ENCODE peak calls at places on chromosomes 12 and 14, in five cellular contexts. N is H1, J is HepG2, I is HCT116, G is GM12878. T is an unnamed sample.

GRCh38 chr12:57087689-57088441 is 1.0 kb upstream of the NAB2 start:
- DNase-seq in I (peak; percentile 85), G (peak; percentile 79), N (no peak), J (peak; percentile 60), T (no peak)

GRCh38 chr14:91744068-91744480 is 12.2 kb upstream of the CATSPERB start:
- DNase-seq in N (no peak), J (no peak), G (no peak), I (peak; percentile 6), T (no peak)

GRCh38 chr14:68404652-68405183 is 388.1 kb downstream of the ZFP36L1 start:
- DNase-seq in N (no peak), G (no peak), I (no peak), J (no peak), T (no peak)

GRCh38 chr14:23323838-23324454 is 2.7 kb downstream of the PABPN1 start:
- DNase-seq in G (no peak), I (no peak), J (no peak), N (no peak), T (no peak)

GRCh38 chr12:58584885-58585284 is 335.4 kb downstream of the LRIG3 start:
- DNase-seq in G (no peak), I (no peak), N (no peak), J (no peak), T (no peak)

GRCh38 chr12:34402228-34402898 is 380.1 kb downstream of the ALG10 start:
- DNase-seq in N (no peak), I (no peak), J (no peak), G (no peak), T (no peak)

GRCh38 chr12:50913224-50913623 is 39.1 kb upstream of the HIGD1C start:
- DNase-seq in I (no peak), G (no peak), J (no peak), N (no peak), T (no peak)

GRCh38 chr14:99809864-99810854 is 16.9 kb downstream of the EML1 start:
- DNase-seq in G (no peak), I (no peak), J (peak; percentile 9), N (no peak), T (no peak)

GRCh38 chr14:93538411-93538810 is 107.7 kb downstream of the UNC79 start:
- DNase-seq in G (no peak), J (no peak), I (peak; percentile 38), N (peak; percentile 15), T (peak; percentile 6)

GRCh38 chr12:113030875-113031525 is 25.5 kb upstream of the DTX1 start:
- DNase-seq in G (no peak), J (peak; percentile 45), N (peak; percentile 34), I (peak; percentile 82), T (peak; percentile 73)

GRCh38 chr14:103607039-103607668 is 21.9 kb upstream of the KLC1 start:
- DNase-seq in J (no peak), G (peak; percentile 62), N (no peak), I (no peak), T (no peak)

GRCh38 chr12:84077692-84078091 is 834.9 kb downstream of the SLC6A15 start:
- DNase-seq in J (no peak), I (no peak), N (no peak), G (no peak), T (no peak)

GRCh38 chr12:38465020-38465419 is 148.4 kb downstream of the ALG10B start:
- DNase-seq in I (no peak), N (no peak), G (no peak), J (no peak), T (no peak)

GRCh38 chr12:104494137-104494815 is 37.5 kb downstream of the CHST11 start:
- DNase-seq in N (no peak), J (no peak), G (peak; percentile 57), I (no peak), T (no peak)

GRCh38 chr12:94372379-94372930 is 87.2 kb downstream of the CEP83 start:
- DNase-seq in J (no peak), G (peak; percentile 24), I (no peak), N (no peak), T (no peak)

GRCh38 chr12:132343294-132343972 is 14.0 kb upstream of the GALNT9 start:
- DNase-seq in N (no peak), I (no peak), G (no peak), J (no peak), T (no peak)

GRCh38 chr14:54440037-54440436 is 1.1 kb downstream of the CNIH1 start:
- DNase-seq in J (no peak), I (no peak), G (no peak), N (no peak), T (no peak)

GRCh38 chr14:89425931-89426330 is 8.9 kb upstream of the FOXN3 start:
- DNase-seq in I (peak; percentile 48), N (no peak), J (peak; percentile 41), G (peak; percentile 85), T (no peak)

GRCh38 chr14:65531148-65531547 is 118.6 kb downstream of the FUT8 start:
- DNase-seq in I (no peak), J (no peak), N (no peak), G (no peak), T (no peak)

GRCh38 chr14:92430686-92431085 is 82.9 kb upstream of the RIN3 start:
- DNase-seq in N (no peak), I (no peak), J (no peak), G (no peak), T (no peak)

GRCh38 chr14:28704153-28704552 is 62.4 kb upstream of the FOXG1 start:
- DNase-seq in N (no peak), I (no peak), J (no peak), G (no peak), T (no peak)

GRCh38 chr12:99984271-99985128 is at the start of gene ANKS1B:
- DNase-seq in G (no peak), I (no peak), J (no peak), N (peak; percentile 25), T (peak; percentile 25)

GRCh38 chr14:93369393-93370266 is 22.6 kb downstream of the COX8C start:
- DNase-seq in J (no peak), G (peak; percentile 85), I (no peak), N (no peak), T (no peak)

GRCh38 chr12:109932878-109933503 is 32.9 kb downstream of the TCHP start:
- DNase-seq in G (no peak), I (no peak), N (no peak), J (no peak), T (no peak)

GRCh38 chr12:84822541-84822940 is 90.1 kb downstream of the SLC6A15 start:
- DNase-seq in G (no peak), N (no peak), I (no peak), J (no peak), T (no peak)

GRCh38 chr12:3962661-3963483 is 89.7 kb upstream of the PARP11 start:
- DNase-seq in I (no peak), G (no peak), N (no peak), J (no peak), T (no peak)

GRCh38 chr14:95519699-95520098 is 3.2 kb upstream of the SYNE3 start:
- DNase-seq in N (no peak), I (peak; percentile 56), J (no peak), G (no peak), T (no peak)

GRCh38 chr12:117352883-117353282 is 8.5 kb downstream of the NOS1 start:
- DNase-seq in J (no peak), N (no peak), I (no peak), G (no peak), T (no peak)

GRCh38 chr12:57897296-57897974 is 43.9 kb upstream of the ATP23 start:
- DNase-seq in G (no peak), J (no peak), N (no peak), I (no peak), T (no peak)

GRCh38 chr14:93772263-93772662 is 16.0 kb downstream of the PRIMA1 start:
- DNase-seq in I (no peak), G (no peak), J (no peak), N (no peak), T (no peak)

GRCh38 chr12:121214855-121215745 is 5.2 kb downstream of the P2RX4 start:
- DNase-seq in G (no peak), J (peak; percentile 38), I (peak; percentile 75), N (no peak), T (no peak)

GRCh38 chr14:72644038-72644437 is 249.9 kb downstream of the DPF3 start:
- DNase-seq in I (no peak), N (no peak), J (no peak), G (no peak), T (no peak)

GRCh38 chr14:77478796-77479195 is 19.8 kb downstream of the ISM2 start:
- DNase-seq in N (no peak), I (no peak), J (no peak), G (peak; percentile 30), T (no peak)

GRCh38 chr12:58896278-58896677 is 24.0 kb downstream of the LRIG3 start:
- DNase-seq in N (no peak), J (no peak), G (no peak), I (no peak), T (no peak)

GRCh38 chr12:107129315-107129930 is 36.1 kb upstream of the CRY1 start:
- DNase-seq in I (no peak), G (no peak), N (no peak), J (no peak), T (no peak)
- H3K27me3 ChIP-seq in I (no peaks in the 10 kb centered on the region), G (no peaks in the 10 kb centered on the region), N (no peaks in the 10 kb centered on the region), J (no peaks in the 10 kb centered on the region), T (no peaks in the 10 kb centered on the region)

DNA sequence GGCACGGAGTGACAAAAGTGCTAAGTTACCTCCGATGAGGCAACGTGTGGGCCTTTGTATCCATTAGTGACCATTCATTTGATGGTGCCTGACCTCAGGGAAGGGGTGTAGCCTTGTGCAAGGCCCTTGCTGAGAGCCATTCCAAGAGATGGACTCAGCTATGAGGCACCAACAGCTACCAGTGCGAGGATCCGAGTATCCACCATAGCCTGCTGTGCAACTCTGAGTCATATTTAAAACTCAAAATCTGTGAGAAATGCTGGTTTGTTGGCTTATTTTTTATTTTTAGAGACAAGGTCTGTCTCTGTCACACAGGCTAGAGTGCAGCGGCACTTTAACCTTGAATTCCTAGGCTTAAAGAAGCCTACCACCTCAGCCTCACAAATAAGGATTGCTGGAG is 25.1 kb upstream of the WNK1 start:
- DNase-seq in G (no peak), N (no peak), I (no peak), J (no peak), T (no peak)
- TF ChIP-seq YY1 in G (no peak), N (no peak), I (no peak), J (no peak), T (no peak)

DNA sequence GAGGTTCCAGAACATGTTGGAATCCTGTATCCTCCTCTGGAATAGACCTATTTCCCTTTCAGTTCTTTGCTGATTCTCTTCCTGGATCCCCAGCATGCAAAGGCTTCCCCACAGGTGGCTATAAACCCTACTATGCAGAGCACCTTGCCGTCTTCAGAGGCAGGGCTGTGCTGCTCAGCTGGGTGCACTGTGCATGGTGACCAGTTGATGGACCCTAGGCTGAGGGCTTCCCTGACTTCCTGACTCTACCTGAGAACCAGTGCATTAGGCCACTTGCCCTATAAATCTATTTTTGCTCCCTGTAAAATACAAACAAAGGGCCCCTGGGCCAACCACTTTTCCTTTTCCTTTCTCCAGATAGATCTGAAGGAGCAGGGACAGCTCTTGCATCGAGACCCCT is 14.1 kb downstream of the ZNF219 start:
- DNase-seq in N (no peak), G (no peak), J (no peak), I (no peak), T (no peak)
- H3K4me3 ChIP-seq in N (no peak overlapping the region), G (no peak overlapping the region), J (no peak overlapping the region), I (no peak overlapping the region), T (no peak overlapping the region)

DNA sequence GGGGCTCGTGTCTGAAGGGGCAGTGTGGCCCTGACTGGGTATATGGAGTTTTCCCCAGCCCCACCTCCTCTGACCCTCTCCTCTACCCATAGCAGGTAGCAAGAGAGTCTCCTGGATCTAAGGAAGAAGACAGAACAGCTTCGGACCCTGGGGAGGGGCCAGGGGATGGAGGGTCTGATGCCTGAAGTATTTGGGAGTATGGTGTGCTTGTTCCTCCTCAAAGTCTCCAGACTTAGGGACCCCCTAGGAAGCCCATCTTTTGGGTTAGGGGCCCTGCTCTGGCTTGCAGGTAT is 579 bp upstream of the HOXC8 start:
- DNase-seq in J (no peak), G (no peak), I (no peak), N (no peak), T (no peak)
- H3K27me3 ChIP-seq in J (peaks cover 28% of the 10 kb centered on the region), G (peaks cover 32% of the 10 kb centered on the region), I (no peaks in the 10 kb centered on the region), N (peaks cover 97% of the 10 kb centered on the region), T (peaks cover 97% of the 10 kb centered on the region)